ENCODE peak calls at places on chromosome 10, in ten cellular contexts. W is GM06990, L is epithelial cell of esophagus, N is AG04450, I is choroid plexus epithelial cell, V is mesothelial cell of epicardium, H is RWPE1, D is thoracic aorta, J is progenitor cell of endocrine pancreas, Q is AG04449. M is an unnamed sample.

GRCh38 chr10:50336140-50336539 is 84.8 kb upstream of the ASAH2 start:
- DNase-seq in W (no peak), L (no peak), N (no peak), I (no peak), V (no peak), H (no peak), D (no peak), J (no peak), Q (no peak), M (no peak)

GRCh38 chr10:58546137-58546536 is 33.5 kb downstream of the BICC1 start:
- DNase-seq in W (no peak), L (no peak), N (no peak), I (no peak), V (no peak), H (no peak), D (no peak), J (no peak), Q (no peak), M (no peak)

GRCh38 chr10:86162696-86163400 is 203.7 kb downstream of the GRID1 start:
- DNase-seq in W (no peak), L (no peak), N (no peak), I (no peak), V (no peak), H (no peak), D (no peak), J (no peak), Q (no peak), M (no peak)

GRCh38 chr10:111650088-111650487 is 533.5 kb downstream of the GPAM start:
- DNase-seq in W (no peak), L (no peak), N (no peak), I (no peak), V (no peak), H (no peak), D (no peak), J (no peak), Q (no peak), M (no peak)

GRCh38 chr10:118725784-118726507 is 28.8 kb downstream of the CACUL1 start:
- DNase-seq in W (no peak), L (no peak), N (peak), I (peak), V (no peak), H (no peak), D (no peak), J (no peak), Q (no peak), M (no peak)

GRCh38 chr10:6212806-6213205 is 10.1 kb downstream of the PFKFB3 start:
- DNase-seq in W (no peak), L (no peak), N (no peak), I (no peak), V (no peak), H (no peak), D (no peak), J (no peak), Q (no peak), M (no peak)

GRCh38 chr10:63064706-63065105 is 68.4 kb upstream of the NRBF2 start:
- DNase-seq in W (no peak), L (peak), N (no peak), I (no peak), V (no peak), H (no peak), D (no peak), J (no peak), Q (no peak), M (no peak)

GRCh38 chr10:124912487-124912886 is 29.4 kb upstream of the ZRANB1 start:
- DNase-seq in W (no peak), L (no peak), N (no peak), I (no peak), V (no peak), H (no peak), D (no peak), J (no peak), Q (no peak), M (no peak)

GRCh38 chr10:72009430-72010081 is 45.4 kb downstream of the CHST3 start:
- DNase-seq in W (no peak), L (peak), N (peak), I (peak), V (peak), H (peak), D (peak), J (no peak), Q (peak), M (no peak)

GRCh38 chr10:86376852-86377796 is 10.5 kb upstream of the GRID1 start:
- DNase-seq in W (peak), L (peak), N (no peak), I (peak), V (no peak), H (peak), D (no peak), J (peak), Q (no peak), M (no peak)

GRCh38 chr10:13382759-13383753 is 35.0 kb upstream of the SEPHS1 start:
- DNase-seq in W (no peak), L (peak), N (no peak), I (no peak), V (no peak), H (peak), D (no peak), J (peak), Q (no peak), M (no peak)

GRCh38 chr10:89367529-89367928 is 10.3 kb upstream of the IFIT1B start:
- DNase-seq in W (peak), L (no peak), N (no peak), I (peak), V (no peak), H (no peak), D (no peak), J (no peak), Q (no peak), M (no peak)

GRCh38 chr10:56653289-56653688 is 292.2 kb upstream of the ZWINT start:
- DNase-seq in W (no peak), L (peak), N (no peak), I (no peak), V (no peak), H (no peak), D (no peak), J (no peak), Q (no peak), M (no peak)

GRCh38 chr10:21171197-21171935 is 274.3 kb upstream of the NEBL start:
- DNase-seq in W (no peak), L (no peak), N (no peak), I (peak), V (no peak), H (no peak), D (no peak), J (no peak), Q (no peak), M (no peak)

GRCh38 chr10:102735065-102735562 is 8.6 kb upstream of the WBP1L start:
- DNase-seq in W (no peak), L (no peak), N (no peak), I (no peak), V (no peak), H (no peak), D (no peak), J (no peak), Q (no peak), M (no peak)

GRCh38 chr10:93594518-93594917 is 6.5 kb downstream of the RBP4 start:
- DNase-seq in W (no peak), L (no peak), N (no peak), I (no peak), V (no peak), H (no peak), D (no peak), J (no peak), Q (no peak), M (no peak)

GRCh38 chr10:93598157-93598556 is 2.9 kb downstream of the RBP4 start:
- DNase-seq in W (no peak), L (peak), N (no peak), I (peak), V (no peak), H (no peak), D (no peak), J (no peak), Q (no peak), M (no peak)

GRCh38 chr10:93597075-93597599 is 3.9 kb downstream of the RBP4 start:
- DNase-seq in W (no peak), L (no peak), N (no peak), I (no peak), V (no peak), H (no peak), D (no peak), J (no peak), Q (no peak), M (no peak)

GRCh38 chr10:93595378-93596288 is 5.4 kb downstream of the RBP4 start:
- DNase-seq in W (no peak), L (no peak), N (no peak), I (no peak), V (no peak), H (no peak), D (no peak), J (no peak), Q (no peak), M (no peak)

GRCh38 chr10:93596539-93596938 is 4.5 kb downstream of the RBP4 start:
- DNase-seq in W (no peak), L (no peak), N (no peak), I (no peak), V (no peak), H (no peak), D (no peak), J (no peak), Q (no peak), M (no peak)
- TF ChIP-seq CTCF in W (no peak), L (no peak), N (no peak), I (peak), V (no peak), H (no peak), D (no peak), J (no peak), Q (no peak), M (no peak)

GRCh38 chr10:47264797-47265281 is 35.2 kb upstream of the GDF10 start:
- DNase-seq in W (no peak), L (no peak), N (no peak), I (no peak), V (no peak), H (no peak), D (no peak), J (no peak), Q (no peak), M (no peak)

GRCh38 chr10:47266602-47267001 is 33.4 kb upstream of the GDF10 start:
- DNase-seq in W (no peak), L (no peak), N (no peak), I (no peak), V (no peak), H (no peak), D (no peak), J (no peak), Q (no peak), M (no peak)

GRCh38 chr10:47268696-47269095 is 31.3 kb upstream of the GDF10 start:
- DNase-seq in W (no peak), L (no peak), N (no peak), I (no peak), V (no peak), H (no peak), D (no peak), J (no peak), Q (no peak), M (no peak)

DNA sequence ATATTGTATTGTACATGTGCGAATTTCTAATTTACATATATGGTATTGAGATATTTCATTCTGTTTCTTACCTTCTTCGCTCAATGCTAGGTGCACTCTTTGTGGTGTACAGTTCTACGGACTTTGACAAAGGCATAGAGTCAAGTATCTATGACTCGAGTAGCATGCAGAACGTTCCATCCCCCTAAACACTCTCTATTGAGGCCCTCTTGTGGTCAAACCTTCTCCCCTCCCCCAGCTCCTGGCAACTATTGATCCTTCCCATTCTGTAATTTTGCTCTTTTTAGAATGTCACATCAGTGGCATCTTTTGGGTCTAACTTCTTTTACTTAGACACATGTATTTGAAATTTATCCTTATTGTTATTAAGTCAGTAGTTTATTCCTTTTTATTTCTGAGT is 30.7 kb upstream of the GDF10 start:
- DNase-seq in W (no peak), L (no peak), N (no peak), I (peak), V (no peak), H (no peak), D (no peak), J (no peak), Q (no peak), M (no peak)
- TF ChIP-seq CTCF in W (no peak), L (no peak), N (peak), I (peak), V (no peak), H (no peak), D (no peak), J (peak), Q (no peak), M (peak)

DNA sequence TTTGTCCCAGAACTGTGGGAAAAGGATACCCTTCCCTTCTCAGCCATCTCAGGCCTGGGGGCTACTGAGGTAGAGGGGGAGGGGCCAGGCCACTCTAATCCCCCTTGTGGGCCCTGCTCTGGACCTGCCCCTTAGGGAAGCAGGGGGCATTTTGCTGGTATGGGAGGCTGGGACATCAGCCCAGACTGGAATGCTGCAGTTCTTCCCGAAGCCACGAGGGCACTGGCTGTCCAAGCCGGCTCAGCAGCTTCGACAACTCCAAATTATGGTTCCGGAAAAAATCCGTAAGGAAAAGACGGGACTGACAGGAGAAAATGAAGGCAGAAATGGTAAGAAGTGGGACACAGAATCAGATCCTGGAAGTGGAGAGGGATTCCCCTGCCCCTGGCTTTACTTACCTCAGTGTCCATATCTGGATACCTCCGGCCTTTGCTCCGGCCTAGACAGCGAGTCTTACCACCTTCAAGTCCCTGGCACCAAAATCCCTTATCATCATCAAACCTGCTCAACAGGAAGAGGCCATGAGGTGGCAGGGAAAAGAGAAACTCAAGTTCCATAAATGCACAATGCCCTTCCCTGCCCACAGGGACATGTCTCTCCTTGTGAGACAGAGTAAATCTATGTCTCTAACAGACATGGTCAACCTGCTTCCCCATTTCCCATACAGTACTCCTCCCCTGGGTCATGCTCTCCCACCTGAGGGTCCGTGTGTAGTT is 9.0 kb downstream of the NDST2 start:
- DNase-seq in W (no peak), L (peak), N (no peak), I (no peak), V (no peak), H (no peak), D (no peak), J (no peak), Q (no peak), M (no peak)
- TF ChIP-seq CTCF in W (no peak), L (no peak), N (no peak), I (no peak), V (no peak), H (no peak), D (peak), J (no peak), Q (no peak), M (no peak)

GRCh38 chr10:96626795-96627194 is 40.0 kb upstream of the TM9SF3 start:
- DNase-seq in W (no peak), L (no peak), N (no peak), I (no peak), V (no peak), H (no peak), D (no peak), J (no peak), Q (no peak), M (no peak)
- TF ChIP-seq CTCF in W (peak), L (peak), N (peak), I (peak), V (no peak), H (no peak), D (no peak), J (peak), Q (no peak), M (peak)

M was measured in epithelial cell of proximal tubule.